ENCODE peak calls at places on chromosomes 4 and X, in four cellular contexts. Q is pancreas; X is NCI-H1417; C is naive thymus-derived CD8-positive, alpha-beta T cell. P is an unnamed sample.

GRCh38 chrX:39850630-39851152 is 247.1 kb downstream of the BCOR start:
- DNase-seq in Q (no peak), C (no peak), X (peak; percentile 64), P (no peak)

GRCh38 chr4:112175840-112176239 is 30.6 kb downstream of the FAM241A start:
- DNase-seq in X (peak; percentile 56), Q (no peak), C (no peak), P (no peak)

GRCh38 chr4:6834867-6835266 is 52.3 kb downstream of the KIAA0232 start:
- DNase-seq in Q (no peak), X (no peak), C (no peak), P (no peak)

GRCh38 chr4:139921551-139922184 is 232.3 kb downstream of the MAML3 start:
- DNase-seq in X (peak; percentile 98), Q (peak; percentile 73), C (no peak), P (peak; percentile 8)

GRCh38 chr4:153188966-153189801 is 15.1 kb upstream of the TRIM2 start:
- DNase-seq in Q (peak; percentile 7), C (no peak), X (no peak), P (peak; percentile 30)

GRCh38 chrX:41095962-41096955 is 11.0 kb downstream of the USP9X start:
- DNase-seq in X (no peak), C (no peak), Q (no peak), P (no peak)

GRCh38 chr4:165185448-165185847 is 21.9 kb upstream of the KLHL2 start:
- DNase-seq in Q (no peak), X (no peak), C (no peak), P (no peak)

GRCh38 chr4:96677499-96677898 is 837.6 kb downstream of the PDHA2 start:
- DNase-seq in X (no peak), Q (no peak), C (no peak), P (no peak)

GRCh38 chrX:119763175-119763574 is 4.8 kb downstream of the SOWAHD start:
- DNase-seq in X (no peak), Q (no peak), C (no peak), P (no peak)

GRCh38 chr4:152102184-152103000 is 341.6 kb upstream of the GATB start:
- DNase-seq in Q (no peak), X (no peak), C (no peak), P (peak; percentile 26)

GRCh38 chrX:48573690-48574269 is 504 bp upstream of the RBM3 start:
- DNase-seq in X (peak; percentile 90), Q (peak; percentile 7), C (no peak), P (no peak)

GRCh38 chr4:168831919-168832745 is 177.9 kb downstream of the CBR4 start:
- DNase-seq in Q (peak; percentile 56), X (peak; percentile 82), C (peak; percentile 36), P (peak; percentile 62)

GRCh38 chrX:118596428-118596827 is 100.8 kb downstream of the DOCK11 start:
- DNase-seq in X (no peak), C (no peak), Q (no peak), P (no peak)

GRCh38 chr4:845836-846251 is 19.9 kb upstream of the CPLX1 start:
- DNase-seq in Q (no peak), X (no peak), C (no peak), P (no peak)

GRCh38 chr4:76690091-76690905 is 207.6 kb downstream of the SOWAHB start:
- DNase-seq in X (peak; percentile 74), C (no peak), Q (no peak), P (peak; percentile 70)

GRCh38 chrX:152637649-152638442 is at the start of gene GABRQ:
- DNase-seq in X (peak; percentile 82), Q (peak; percentile 6), C (no peak), P (no peak)

GRCh38 chrX:118824173-118824782 is 654 bp downstream of the ZCCHC12 start:
- DNase-seq in Q (no peak), C (no peak), X (peak; percentile 57), P (no peak)

GRCh38 chrX:58025979-58026378 is 115.7 kb upstream of the ZXDA start:
- DNase-seq in Q (no peak), C (peak; percentile 4), X (peak; percentile 71), P (peak; percentile 49)

GRCh38 chr4:120466429-120466828 is 399.8 kb upstream of the MAD2L1 start:
- DNase-seq in Q (no peak), C (no peak), X (no peak), P (no peak)

GRCh38 chr4:131427000-131427399 is 1722.1 kb upstream of the PCDH10 start:
- DNase-seq in X (peak; percentile 47), C (no peak), Q (no peak), P (no peak)

GRCh38 chr4:17817027-17817426 is 6.2 kb downstream of the NCAPG start:
- DNase-seq in Q (no peak), X (peak; percentile 65), C (no peak), P (peak; percentile 63)

GRCh38 chr4:168651864-168652263 is 155.0 kb downstream of the PALLD start:
- DNase-seq in C (no peak), Q (no peak), X (peak; percentile 21), P (no peak)

GRCh38 chr4:108926058-108926457 is 163.2 kb upstream of the ETNPPL start:
- DNase-seq in Q (no peak), X (no peak), C (no peak), P (no peak)

GRCh38 chr4:157804986-157805385 is 367.8 kb downstream of the GASK1B start:
- DNase-seq in C (no peak), X (peak; percentile 56), Q (no peak), P (peak; percentile 7)

GRCh38 chrX:74536142-74537010 is 78.0 kb downstream of the RLIM start:
- DNase-seq in X (peak; percentile 93), C (no peak), Q (peak; percentile 57), P (peak; percentile 38)

GRCh38 chrX:19544693-19545305 is 29.5 kb upstream of the MAP3K15 start:
- DNase-seq in Q (peak; percentile 22), X (peak; percentile 84), C (peak; percentile 7), P (peak; percentile 71)

GRCh38 chr4:42671431-42672194 is 14.7 kb upstream of the ATP8A1 start:
- DNase-seq in X (no peak), C (peak; percentile 41), Q (no peak), P (no peak)

GRCh38 chr4:183291070-183291469 is 29.0 kb downstream of the CLDN22 start:
- DNase-seq in X (peak; percentile 78), C (no peak), Q (no peak), P (no peak)

GRCh38 chr4:171017596-171017995 is 795.6 kb upstream of the GALNTL6 start:
- DNase-seq in Q (no peak), X (no peak), C (no peak), P (no peak)

GRCh38 chrX:135421932-135422809 is at the start of gene SMIM10L2A:
- DNase-seq in X (peak; percentile 41), Q (no peak), C (no peak), P (no peak)

GRCh38 chrX:39308126-39308525 is 506.9 kb downstream of the MID1IP1 start:
- DNase-seq in X (no peak), C (no peak), Q (no peak), P (no peak)

GRCh38 chr4:123444298-123444731 is 47.7 kb downstream of the SPRY1 start:
- DNase-seq in C (peak; percentile 39), Q (peak; percentile 9), X (no peak), P (peak; percentile 44)

GRCh38 chr4:176545886-176546285 is 226.1 kb downstream of the SPCS3 start:
- DNase-seq in C (no peak), X (no peak), Q (no peak), P (no peak)

GRCh38 chr4:26985836-26986235 is 125.2 kb downstream of the STIM2 start:
- DNase-seq in C (no peak), X (no peak), Q (no peak), P (no peak)